ENCODE peak calls at places on chromosomes 6 and 20, in five cellular contexts. X, B, H, M and O are unnamed samples.

GRCh38 chr6:20692023-20692422 is 157.8 kb downstream of the CDKAL1 start:
- DNase-seq in X (no peak), B (no peak), H (no peak), M (no peak), O (no peak)

GRCh38 chr20:46833360-46833759 is 61.3 kb upstream of the EYA2 start:
- DNase-seq in X (no peak), B (no peak), H (peak), M (no peak), O (no peak)

GRCh38 chr20:46485431-46485830 is 27.9 kb downstream of the ZNF334 start:
- DNase-seq in X (no peak), B (no peak), H (no peak), M (no peak), O (no peak)

GRCh38 chr6:95185874-95186273 is 391.5 kb upstream of the MANEA start:
- DNase-seq in X (no peak), B (no peak), H (no peak), M (no peak), O (no peak)

GRCh38 chr6:30893001-30893591 is 8.8 kb downstream of the DDR1 start:
- DNase-seq in X (no peak), B (no peak), H (no peak), M (no peak), O (no peak)

GRCh38 chr6:148272084-148272483 is 70.6 kb upstream of the SASH1 start:
- DNase-seq in X (no peak), B (peak), H (no peak), M (no peak), O (peak)

GRCh38 chr20:33660685-33661058 is 1.5 kb upstream of the C20orf144 start:
- DNase-seq in X (no peak), B (no peak), H (no peak), M (no peak), O (no peak)

GRCh38 chr6:126531273-126531672 is 191.4 kb downstream of the CENPW start:
- DNase-seq in X (no peak), B (no peak), H (no peak), M (no peak), O (peak)

GRCh38 chr6:31125586-31126363 is 5.5 kb upstream of the CDSN start:
- DNase-seq in X (no peak), B (no peak), H (no peak), M (no peak), O (no peak)

GRCh38 chr6:96899019-96899418 is 1.3 kb upstream of the NDUFAF4 start:
- DNase-seq in X (peak), B (peak), H (no peak), M (peak), O (peak)

GRCh38 chr6:168578036-168578435 is 137.1 kb downstream of the SMOC2 start:
- DNase-seq in X (no peak), B (no peak), H (no peak), M (no peak), O (no peak)
- H3K4me3 ChIP-seq in X (no peak), B (no peak), H (no peak), M (no peak), O (no peak)

GRCh38 chr20:44961868-44962267 is 1.7 kb upstream of the TOMM34 start:
- DNase-seq in X (no peak), B (no peak), H (no peak), M (peak), O (peak)

GRCh38 chr20:44961024-44961866 is 1.0 kb upstream of the TOMM34 start:
- DNase-seq in X (no peak), B (no peak), H (no peak), M (peak), O (no peak)

GRCh38 chr20:44959082-44959895 is 908 bp downstream of the TOMM34 start:
- DNase-seq in X (no peak), B (no peak), H (no peak), M (peak), O (peak)

GRCh38 chr20:44958276-44958675 is 1.9 kb downstream of the TOMM34 start:
- DNase-seq in X (no peak), B (no peak), H (no peak), M (no peak), O (no peak)

DNA sequence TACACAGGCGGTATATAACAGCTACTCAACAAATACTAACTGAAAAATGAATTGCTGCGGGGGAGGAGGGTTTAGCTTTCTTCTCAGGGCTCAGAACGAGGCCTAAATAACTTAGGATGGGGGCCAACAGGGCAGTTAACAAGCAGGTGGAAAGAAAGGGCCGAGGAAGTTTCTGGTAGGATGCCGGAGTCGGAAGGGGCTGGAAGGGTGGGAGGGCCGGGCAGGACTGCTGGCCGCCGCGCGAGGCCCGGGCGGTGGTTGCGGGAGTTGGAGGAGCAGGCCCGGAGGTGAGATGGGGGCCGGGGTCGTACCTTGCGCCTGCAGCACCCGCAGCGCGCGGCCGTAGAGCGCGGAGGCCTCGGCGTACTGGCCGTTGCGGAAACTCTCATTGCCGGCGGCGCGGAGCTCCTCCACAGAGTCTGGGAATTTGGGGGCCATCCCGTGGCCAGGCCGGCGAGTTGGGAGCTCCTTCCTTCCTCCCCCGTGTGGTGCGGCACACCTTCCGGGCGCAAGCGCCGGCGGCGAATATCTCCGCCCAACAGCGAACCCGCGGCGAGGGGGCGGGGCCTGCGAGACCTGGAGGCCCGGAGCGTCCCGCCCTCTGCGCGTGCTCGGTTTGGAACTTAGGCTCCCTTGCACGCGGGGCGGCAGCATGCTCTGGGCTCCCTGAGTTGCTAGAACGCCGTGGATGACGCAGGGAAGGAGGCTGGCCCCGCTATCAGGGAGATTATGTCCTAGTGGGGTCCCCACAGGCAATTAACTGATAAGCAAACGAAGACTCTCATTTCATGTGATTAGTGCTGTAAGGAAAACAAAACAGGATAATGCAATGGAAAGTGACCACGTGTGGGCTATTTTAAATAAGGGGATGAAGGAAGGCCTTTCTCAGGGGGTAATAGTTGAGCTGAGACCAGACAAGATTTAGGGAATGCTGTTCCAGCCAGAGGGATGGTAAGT is at the start of gene TOMM34:
- DNase-seq in X (peak), B (no peak), H (no peak), M (peak), O (peak)
- TF ChIP-seq EZH2 in X (no peak), B (no peak), H (no peak), M (no peak), O (no peak)

GRCh38 chr6:398558-399078 is 7.1 kb downstream of the IRF4 start:
- DNase-seq in X (no peak), B (no peak), H (no peak), M (no peak), O (no peak)
- TF ChIP-seq POLR2AphosphoS5 in X (no peak), B (no peak), H (peak), M (no peak), O (no peak)

GRCh38 chr6:43736211-43736786 is 33.7 kb upstream of the VEGFA start:
- DNase-seq in X (no peak), B (no peak), H (no peak), M (peak), O (no peak)

GRCh38 chr6:43736844-43737243 is 33.2 kb upstream of the VEGFA start:
- DNase-seq in X (no peak), B (no peak), H (no peak), M (no peak), O (no peak)

GRCh38 chr6:43738877-43739641 is 31.0 kb upstream of the VEGFA start:
- DNase-seq in X (no peak), B (no peak), H (no peak), M (no peak), O (no peak)

GRCh38 chr6:43738267-43738676 is 31.7 kb upstream of the VEGFA start:
- DNase-seq in X (no peak), B (no peak), H (no peak), M (no peak), O (no peak)

GRCh38 chr6:43737272-43738081 is 32.5 kb upstream of the VEGFA start:
- DNase-seq in X (no peak), B (no peak), H (no peak), M (no peak), O (no peak)
- H3K4me3 ChIP-seq in X (no peak), B (no peak), H (no peak), M (no peak), O (no peak)

GRCh38 chr20:36573798-36574277 is 441 bp downstream of the TGIF2 start:
- DNase-seq in X (no peak), B (no peak), H (no peak), M (peak), O (peak)
- TF ChIP-seq EZH2 in X (no peak), B (no peak), H (no peak), M (no peak), O (no peak)

GRCh38 chr20:57883761-57884160 is 173.9 kb upstream of the PMEPA1 start:
- DNase-seq in X (no peak), B (no peak), H (no peak), M (no peak), O (no peak)
- TF ChIP-seq POLR2AphosphoS5 in X (no peak), B (no peak), H (no peak), M (no peak), O (no peak)

GRCh38 chr6:2222275-2222842 is 23.0 kb downstream of the GMDS start:
- DNase-seq in X (no peak), B (no peak), H (no peak), M (no peak), O (peak)
- H3K4me3 ChIP-seq in X (no peak), B (no peak), H (peak), M (no peak), O (peak)

DNA sequence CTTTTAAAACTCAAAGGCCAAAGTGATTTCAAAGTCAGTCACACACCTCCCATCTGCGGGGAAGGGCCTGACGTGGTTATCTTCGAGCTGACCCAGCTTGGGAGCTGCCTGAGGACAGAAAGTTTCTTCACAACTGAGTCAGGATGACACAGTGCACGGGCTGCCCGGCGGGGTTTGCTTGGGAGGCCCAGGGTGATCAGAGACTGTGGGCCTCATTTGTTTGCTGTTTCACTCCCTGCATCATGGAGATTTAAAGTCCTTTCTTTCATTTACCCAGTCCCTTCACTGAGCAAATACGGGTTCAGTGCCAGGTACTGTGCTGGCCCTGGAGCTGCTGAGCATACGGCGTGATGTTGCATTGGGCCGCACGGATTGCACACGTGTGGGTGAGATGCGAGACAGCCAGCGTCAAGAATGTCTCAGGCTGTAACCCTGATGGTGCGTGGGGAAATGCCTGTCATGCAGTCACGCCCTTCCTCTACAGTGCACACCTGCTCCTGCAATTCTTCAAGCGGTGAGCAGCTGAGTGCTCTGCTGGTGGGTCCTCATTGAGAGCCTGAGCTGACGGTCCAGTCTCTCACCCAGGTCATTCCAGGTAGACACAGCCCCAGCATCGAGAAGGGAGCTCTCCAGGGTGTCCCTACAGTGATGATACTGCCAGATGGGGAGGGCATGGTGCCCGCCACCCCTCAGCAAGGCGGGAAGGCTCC is 82.7 kb upstream of the PMEPA1 start:
- DNase-seq in X (no peak), B (no peak), H (no peak), M (no peak), O (no peak)
- TF ChIP-seq EZH2 in X (no peak), B (no peak), H (no peak), M (no peak), O (no peak)

GRCh38 chr6:139391709-139392108 is 17.3 kb upstream of the CITED2 start:
- DNase-seq in X (no peak), B (no peak), H (no peak), M (no peak), O (no peak)
- TF ChIP-seq POLR2AphosphoS5 in X (no peak), B (no peak), H (no peak), M (no peak), O (no peak)

GRCh38 chr6:6808343-6808742 is 219.8 kb downstream of the LY86 start:
- DNase-seq in X (no peak), B (no peak), H (no peak), M (no peak), O (no peak)

GRCh38 chr6:6801635-6802218 is 213.2 kb downstream of the LY86 start:
- DNase-seq in X (no peak), B (no peak), H (no peak), M (no peak), O (no peak)

GRCh38 chr6:6803180-6803978 is 214.9 kb downstream of the LY86 start:
- DNase-seq in X (peak), B (no peak), H (no peak), M (no peak), O (no peak)

GRCh38 chr6:6806793-6807518 is 218.4 kb downstream of the LY86 start:
- DNase-seq in X (no peak), B (no peak), H (no peak), M (no peak), O (no peak)

DNA sequence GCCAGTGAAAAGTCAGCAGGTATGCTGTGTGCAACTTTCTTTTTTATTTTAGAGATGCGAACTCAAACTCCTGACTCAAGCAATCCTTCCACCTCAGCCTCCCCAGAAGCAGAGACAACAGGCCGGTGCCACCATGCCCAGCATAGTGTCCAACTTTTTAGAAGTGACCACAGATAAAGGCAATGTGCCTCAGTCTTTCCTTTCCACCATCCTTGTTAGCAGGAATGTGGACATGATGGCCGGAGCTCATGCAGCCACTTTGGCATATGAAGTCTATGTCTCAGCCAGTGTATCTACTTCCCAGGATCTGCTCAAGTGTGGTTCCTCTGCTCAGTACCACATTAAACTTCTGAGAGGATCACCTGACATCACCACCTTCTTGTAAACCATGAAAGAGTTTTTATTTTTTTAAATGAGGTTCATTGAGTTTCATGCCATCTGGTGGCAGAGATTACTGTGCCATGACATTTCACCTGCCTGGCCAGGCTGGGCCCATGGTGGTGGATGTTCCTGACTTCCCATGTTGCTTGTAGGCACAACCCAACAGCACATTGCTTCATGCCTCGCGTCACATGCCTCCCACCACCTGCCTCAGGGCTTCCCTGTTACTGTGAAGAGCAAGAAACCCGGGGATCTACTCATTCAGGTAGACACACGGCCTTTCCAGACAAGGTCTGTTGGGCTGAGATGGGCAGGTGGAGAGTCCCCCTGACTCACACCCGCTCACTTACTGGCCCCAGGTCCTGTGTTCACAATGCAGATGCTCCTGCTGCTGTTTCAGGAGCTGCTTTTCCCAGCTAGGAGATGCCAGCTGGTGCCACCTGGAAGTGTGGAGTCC is 216.5 kb downstream of the LY86 start:
- DNase-seq in X (no peak), B (no peak), H (no peak), M (no peak), O (no peak)
- H3K4me3 ChIP-seq in X (no peak), B (no peak), H (no peak), M (no peak), O (no peak)